ENCODE peak calls at places on chromosomes 12 and 14, in ten cellular contexts. Z is dorsolateral prefrontal cortex; D is epithelial cell of esophagus; X is body of pancreas; P is mesenchymal stem cell; H is testis; J is CD8-positive, alpha-beta memory T cell; A is GM23248; C is left ventricle myocardium inferior; O is right cardiac atrium. V is an unnamed sample.

GRCh38 chr12:63045020-63045860 is 105.8 kb downstream of the AVPR1A start:
- DNase-seq in P (peak; percentile 16), Z (no peak), H (no peak), J (no peak), X (no peak), D (peak; percentile 42), C (no peak), O (no peak), A (peak; percentile 66), V (no peak)

GRCh38 chr14:87935081-87935828 is 57.7 kb downstream of the GALC start:
- DNase-seq in X (no peak), J (no peak), H (no peak), Z (no peak), O (no peak), P (no peak), A (no peak), C (no peak), D (no peak), V (no peak)

GRCh38 chr14:51448831-51449665 is 202.7 kb upstream of the FRMD6 start:
- DNase-seq in Z (peak; percentile 11), A (peak; percentile 71), P (peak; percentile 49), J (no peak), H (peak; percentile 64), C (peak; percentile 39), O (peak; percentile 32), X (peak; percentile 27), D (peak; percentile 79), V (no peak)

GRCh38 chr14:50257728-50258127 is 26.4 kb upstream of the SOS2 start:
- DNase-seq in O (no peak), X (no peak), Z (no peak), H (no peak), J (no peak), D (no peak), C (no peak), P (no peak), A (no peak), V (no peak)

GRCh38 chr12:131355688-131356245 is 355.1 kb upstream of the SFSWAP start:
- DNase-seq in H (no peak), P (no peak), A (no peak), O (no peak), X (no peak), D (no peak), Z (no peak), J (no peak), C (no peak), V (no peak)

GRCh38 chr12:121061831-121062230 is 22.8 kb upstream of the OASL start:
- DNase-seq in J (no peak), D (peak; percentile 7), A (peak; percentile 32), X (no peak), C (no peak), P (peak; percentile 6), H (no peak), O (no peak), Z (peak; percentile 11), V (peak; percentile 25)

GRCh38 chr14:52895000-52895399 is 55.9 kb downstream of the FERMT2 start:
- DNase-seq in X (no peak), O (no peak), H (no peak), Z (no peak), P (no peak), J (no peak), C (no peak), D (no peak), A (no peak), V (peak; percentile 77)

GRCh38 chr12:12684375-12685106 is 11.4 kb downstream of the GPR19 start:
- DNase-seq in O (no peak), J (no peak), H (peak; percentile 53), P (peak; percentile 63), D (peak; percentile 63), A (peak; percentile 60), C (no peak), Z (peak; percentile 75), X (no peak), V (peak; percentile 44)

GRCh38 chr12:107374136-107374535 is 280.8 kb upstream of the CRY1 start:
- DNase-seq in Z (no peak), X (no peak), O (no peak), D (no peak), H (no peak), J (no peak), A (no peak), C (no peak), P (no peak), V (no peak)
- H3K4me3 ChIP-seq in Z (no peak overlapping the region), X (no peak overlapping the region), O (no peak overlapping the region), D (no peak overlapping the region), H (no peak overlapping the region), J (no peak overlapping the region), A (no peak overlapping the region), C (no peak overlapping the region), P (no peak overlapping the region), V (no peak overlapping the region)

DNA sequence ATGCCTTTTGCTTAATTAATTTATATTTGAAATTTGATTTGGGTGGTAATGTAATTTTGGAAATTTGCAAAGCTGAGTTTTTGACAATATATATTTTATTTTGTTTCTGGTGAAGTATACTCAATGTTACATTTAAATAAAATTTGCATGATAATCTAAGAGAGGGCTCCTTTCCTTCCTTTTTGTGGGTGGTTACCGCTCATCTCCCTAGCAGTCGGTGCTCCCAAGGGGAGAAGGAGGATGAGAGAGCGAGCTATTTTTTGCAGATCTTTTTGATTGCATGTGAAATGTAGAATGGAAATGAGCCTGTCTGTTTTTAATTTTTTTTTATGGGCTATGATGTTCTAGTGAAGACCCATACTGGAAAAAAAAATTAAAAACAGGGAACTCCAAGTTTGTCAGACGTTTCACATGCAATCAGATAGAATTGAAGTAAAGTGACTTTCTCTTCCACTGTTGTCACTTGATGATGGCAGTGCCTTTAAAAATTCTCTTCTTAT is 39.8 kb downstream of the MSRB3 start:
- DNase-seq in A (no peak), Z (no peak), J (no peak), C (no peak), H (no peak), X (no peak), D (no peak), P (no peak), O (no peak), V (no peak)
- H3K4me3 ChIP-seq in A (no peak overlapping the region), Z (no peak overlapping the region), J (no peak overlapping the region), C (no peak overlapping the region), H (no peak overlapping the region), X (no peak overlapping the region), D (no peak overlapping the region), P (no peak overlapping the region), O (no peak overlapping the region), V (no peak overlapping the region)

DNA sequence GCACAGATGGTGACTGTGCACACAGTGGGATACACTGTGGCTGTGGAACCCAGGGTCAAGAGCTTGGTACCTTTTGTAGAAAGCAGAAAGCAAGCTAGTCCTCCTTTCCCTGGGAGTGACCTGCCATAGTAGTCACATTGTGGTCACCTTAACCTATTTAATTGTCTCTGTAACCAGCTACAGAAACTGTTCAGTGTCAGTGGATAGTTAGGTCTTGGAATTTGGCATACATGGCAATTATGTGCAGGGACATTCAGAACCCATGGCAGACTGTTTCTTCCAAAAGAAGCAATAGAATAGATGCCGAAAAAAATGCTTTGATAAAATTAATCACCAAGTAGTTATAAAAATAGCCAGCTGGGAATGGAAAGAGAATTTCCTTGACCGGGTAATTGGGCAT is 30.4 kb downstream of the PPHLN1 start:
- DNase-seq in Z (no peak), O (no peak), J (no peak), D (no peak), P (no peak), C (no peak), X (no peak), A (no peak), H (no peak), V (no peak)
- H3K4me3 ChIP-seq in Z (no peak overlapping the region), O (no peak overlapping the region), J (no peak overlapping the region), D (no peak overlapping the region), P (no peak overlapping the region), C (peak overlapping the region; percentile 2), X (no peak overlapping the region), A (no peak overlapping the region), H (no peak overlapping the region), V (no peak overlapping the region)

DNA sequence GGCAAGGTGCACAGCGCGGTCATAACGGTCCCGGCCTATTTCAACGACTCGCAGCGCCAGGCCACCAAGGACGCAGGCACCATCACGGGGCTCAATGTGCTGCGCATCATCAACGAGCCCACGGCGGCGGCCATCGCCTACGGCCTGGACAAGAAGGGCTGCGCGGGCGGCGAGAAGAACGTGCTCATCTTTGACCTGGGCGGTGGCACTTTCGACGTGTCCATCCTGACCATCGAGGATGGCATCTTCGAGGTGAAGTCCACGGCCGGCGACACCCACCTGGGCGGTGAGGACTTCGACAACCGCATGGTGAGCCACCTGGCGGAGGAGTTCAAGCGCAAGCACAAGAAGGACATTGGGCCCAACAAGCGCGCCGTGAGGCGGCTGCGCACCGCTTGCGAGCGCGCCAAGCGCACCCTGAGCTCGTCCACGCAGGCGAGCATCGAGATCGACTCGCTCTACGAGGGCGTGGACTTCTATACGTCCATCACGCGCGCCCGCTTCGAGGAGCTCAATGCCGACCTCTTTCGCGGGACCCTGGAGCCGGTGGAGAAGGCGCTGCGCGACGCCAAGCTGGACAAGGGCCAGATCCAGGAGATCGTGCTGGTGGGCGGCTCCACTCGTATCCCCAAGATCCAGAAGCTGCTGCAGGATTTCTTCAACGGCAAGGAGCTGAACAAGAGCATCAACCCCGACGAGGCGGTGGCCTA is 875 bp downstream of the HSPA2 start:
- DNase-seq in X (peak; percentile 46), P (no peak), D (no peak), H (peak; percentile 29), O (peak; percentile 78), J (no peak), Z (no peak), C (peak; percentile 23), A (peak; percentile 61), V (no peak)
- H3K4me3 ChIP-seq in X (peak overlapping the region; percentile 46), P (peak overlapping the region; percentile 78), D (peak overlapping the region; percentile 48), H (peak overlapping the region; percentile 58), O (peak overlapping the region; percentile 41), J (peak overlapping the region; percentile 92), Z (peak overlapping the region; percentile 79), C (peak overlapping the region; percentile 80), A (peak overlapping the region; percentile 69), V (no peak overlapping the region)

DNA sequence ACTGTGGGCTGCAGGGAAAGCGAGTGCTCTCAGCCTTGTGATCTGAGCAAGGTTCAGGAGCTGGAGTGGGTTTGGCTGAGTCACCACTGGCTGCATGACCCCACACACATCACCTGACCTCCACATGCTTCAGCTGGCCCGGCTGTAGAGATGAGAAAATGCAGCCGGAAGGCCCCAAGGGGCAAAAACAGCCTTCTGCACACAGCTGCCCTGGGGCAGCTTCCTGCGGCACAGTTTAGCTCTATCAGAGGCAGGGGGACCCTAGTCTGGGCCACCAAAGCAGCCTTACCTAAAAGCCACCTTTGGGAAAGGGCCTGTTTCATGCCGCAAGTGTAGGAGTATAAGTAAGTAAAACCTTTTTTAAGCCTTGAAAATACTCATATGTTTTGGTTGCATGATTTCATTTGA is 123.3 kb downstream of the SSPN start:
- DNase-seq in H (peak; percentile 80), D (peak; percentile 84), J (no peak), Z (no peak), A (peak; percentile 83), C (peak; percentile 51), X (no peak), O (peak; percentile 39), P (peak; percentile 91), V (no peak)
- H3K4me3 ChIP-seq in H (no peak overlapping the region), D (no peak overlapping the region), J (no peak overlapping the region), Z (no peak overlapping the region), A (no peak overlapping the region), C (no peak overlapping the region), X (no peak overlapping the region), O (no peak overlapping the region), P (peak overlapping the region; percentile 0), V (no peak overlapping the region)

V was measured in Jurkat, Clone E6-1.